ENCODE peak calls at places on chromosomes 5 and 9, in four cellular contexts. One of them, this sample, is unnamed.

GRCh38 chr5:142655339-142656267 is 30.3 kb downstream of the FGF1 start:
- DNase-seq in foreskin melanocyte: peak; percentile 55
- DNase-seq in astrocyte: no peak
- DNase-seq in non-pigmented ciliary epithelial cell: no peak
- DNase-seq in this sample: peak; percentile 79

GRCh38 chr9:90838098-90838497 is 36.5 kb downstream of the SYK start:
- DNase-seq in foreskin melanocyte: no peak
- DNase-seq in astrocyte: no peak
- DNase-seq in non-pigmented ciliary epithelial cell: no peak
- DNase-seq in this sample: no peak

GRCh38 chr5:171705830-171706229 is 79.8 kb upstream of the SMIM23 start:
- DNase-seq in non-pigmented ciliary epithelial cell: no peak
- DNase-seq in astrocyte: no peak
- DNase-seq in foreskin melanocyte: no peak
- DNase-seq in this sample: no peak

GRCh38 chr5:62590396-62590795 is 11.8 kb downstream of the LRRC70 start:
- DNase-seq in foreskin melanocyte: no peak
- DNase-seq in non-pigmented ciliary epithelial cell: no peak
- DNase-seq in astrocyte: no peak
- DNase-seq in this sample: no peak

GRCh38 chr9:35790385-35791291 is 753 bp upstream of the NPR2 start:
- DNase-seq in non-pigmented ciliary epithelial cell: peak; percentile 60
- DNase-seq in foreskin melanocyte: peak; percentile 74
- DNase-seq in astrocyte: peak; percentile 63
- DNase-seq in this sample: peak; percentile 68

GRCh38 chr9:120757268-120757900 is 35.8 kb downstream of the FBXW2 start:
- DNase-seq in non-pigmented ciliary epithelial cell: no peak
- DNase-seq in astrocyte: no peak
- DNase-seq in foreskin melanocyte: no peak
- DNase-seq in this sample: no peak

GRCh38 chr5:142097681-142098080 is 10.9 kb upstream of the NDFIP1 start:
- DNase-seq in foreskin melanocyte: no peak
- DNase-seq in non-pigmented ciliary epithelial cell: no peak
- DNase-seq in astrocyte: no peak
- DNase-seq in this sample: no peak

GRCh38 chr5:93407470-93407869 is 173.5 kb downstream of the NR2F1-AS1 start:
- DNase-seq in non-pigmented ciliary epithelial cell: no peak
- DNase-seq in foreskin melanocyte: no peak
- DNase-seq in astrocyte: no peak
- DNase-seq in this sample: no peak

GRCh38 chr5:151742870-151743294 is 15.5 kb downstream of the ATOX1 start:
- DNase-seq in astrocyte: peak; percentile 51
- DNase-seq in foreskin melanocyte: no peak
- DNase-seq in non-pigmented ciliary epithelial cell: no peak
- DNase-seq in this sample: peak; percentile 24

GRCh38 chr9:76901801-76902200 is 4.1 kb downstream of the PRUNE2 start:
- DNase-seq in non-pigmented ciliary epithelial cell: no peak
- DNase-seq in foreskin melanocyte: no peak
- DNase-seq in astrocyte: no peak
- DNase-seq in this sample: peak; percentile 10

GRCh38 chr5:162052671-162053070 is 14.9 kb upstream of the GABRG2 start:
- DNase-seq in astrocyte: no peak
- DNase-seq in foreskin melanocyte: no peak
- DNase-seq in non-pigmented ciliary epithelial cell: no peak
- DNase-seq in this sample: no peak

GRCh38 chr5:52657231-52657645 is 130.5 kb upstream of the ITGA1 start:
- DNase-seq in non-pigmented ciliary epithelial cell: no peak
- DNase-seq in astrocyte: peak; percentile 26
- DNase-seq in foreskin melanocyte: peak; percentile 35
- DNase-seq in this sample: peak; percentile 70

GRCh38 chr9:112249277-112249676 is 74.2 kb upstream of the SUSD1 start:
- DNase-seq in foreskin melanocyte: peak; percentile 24
- DNase-seq in non-pigmented ciliary epithelial cell: no peak
- DNase-seq in astrocyte: peak; percentile 29
- DNase-seq in this sample: no peak

GRCh38 chr5:142827934-142828576 is 57.9 kb downstream of the ARHGAP26 start:
- DNase-seq in non-pigmented ciliary epithelial cell: no peak
- DNase-seq in foreskin melanocyte: no peak
- DNase-seq in astrocyte: peak; percentile 56
- DNase-seq in this sample: peak; percentile 74

GRCh38 chr5:154498597-154499393 is 20.8 kb upstream of the HAND1 start:
- DNase-seq in non-pigmented ciliary epithelial cell: no peak
- DNase-seq in astrocyte: no peak
- DNase-seq in foreskin melanocyte: no peak
- DNase-seq in this sample: no peak

This sample was measured in NCI-H345.